ENCODE peak calls at places on chromosome 22, in nine cellular contexts. One of them, this sample, is unnamed.

GRCh38 chr22:22818202-22818538 is 69.4 kb upstream of the IGLL5 start:
- DNase-seq in colonic mucosa: no peak
- DNase-seq in AG04449: no peak
- DNase-seq in thoracic aorta: no peak
- DNase-seq in prostate gland: no peak
- DNase-seq in upper lobe of right lung: no peak
- DNase-seq in heart left ventricle: no peak
- DNase-seq in cardiac fibroblast: no peak
- DNase-seq in AG10803: no peak
- DNase-seq in this sample: no peak

GRCh38 chr22:37633082-37633692 is 6.3 kb upstream of the SH3BP1 start:
- DNase-seq in AG10803: no peak
- DNase-seq in thoracic aorta: no peak
- DNase-seq in AG04449: no peak
- DNase-seq in heart left ventricle: no peak
- DNase-seq in upper lobe of right lung: no peak
- DNase-seq in colonic mucosa: no peak
- DNase-seq in cardiac fibroblast: no peak
- DNase-seq in prostate gland: no peak
- DNase-seq in this sample: no peak

GRCh38 chr22:27237342-27237741 is 564.2 kb downstream of the MN1 start:
- DNase-seq in heart left ventricle: no peak
- DNase-seq in thoracic aorta: no peak
- DNase-seq in cardiac fibroblast: no peak
- DNase-seq in prostate gland: no peak
- DNase-seq in upper lobe of right lung: no peak
- DNase-seq in colonic mucosa: no peak
- DNase-seq in AG10803: no peak
- DNase-seq in AG04449: no peak
- DNase-seq in this sample: no peak

GRCh38 chr22:23565942-23566715 is 14.0 kb downstream of the IGLL1 start:
- DNase-seq in AG04449: no peak
- DNase-seq in heart left ventricle: no peak
- DNase-seq in thoracic aorta: no peak
- DNase-seq in colonic mucosa: no peak
- DNase-seq in prostate gland: no peak
- DNase-seq in upper lobe of right lung: no peak
- DNase-seq in cardiac fibroblast: no peak
- DNase-seq in AG10803: no peak
- DNase-seq in this sample: no peak

GRCh38 chr22:38032681-38033521 is 24.3 kb upstream of the PICK1 start:
- DNase-seq in heart left ventricle: no peak
- DNase-seq in AG10803: peak
- DNase-seq in AG04449: no peak
- DNase-seq in colonic mucosa: no peak
- DNase-seq in thoracic aorta: no peak
- DNase-seq in cardiac fibroblast: peak
- DNase-seq in prostate gland: no peak
- DNase-seq in upper lobe of right lung: no peak
- DNase-seq in this sample: peak

GRCh38 chr22:49777569-49778250 is 50.0 kb downstream of the BRD1 start:
- DNase-seq in cardiac fibroblast: no peak
- DNase-seq in AG10803: no peak
- DNase-seq in thoracic aorta: no peak
- DNase-seq in heart left ventricle: no peak
- DNase-seq in prostate gland: no peak
- DNase-seq in colonic mucosa: no peak
- DNase-seq in upper lobe of right lung: no peak
- DNase-seq in AG04449: no peak
- DNase-seq in this sample: no peak

GRCh38 chr22:49322861-49323622 is 504.6 kb downstream of the BRD1 start:
- DNase-seq in AG04449: no peak
- DNase-seq in colonic mucosa: no peak
- DNase-seq in cardiac fibroblast: no peak
- DNase-seq in AG10803: no peak
- DNase-seq in thoracic aorta: no peak
- DNase-seq in upper lobe of right lung: peak
- DNase-seq in heart left ventricle: no peak
- DNase-seq in prostate gland: no peak
- DNase-seq in this sample: no peak

GRCh38 chr22:41919357-41920224 is 4.7 kb upstream of the SHISA8 start:
- DNase-seq in prostate gland: peak
- DNase-seq in upper lobe of right lung: peak
- DNase-seq in AG04449: no peak
- DNase-seq in AG10803: peak
- DNase-seq in heart left ventricle: peak
- DNase-seq in colonic mucosa: peak
- DNase-seq in thoracic aorta: no peak
- DNase-seq in cardiac fibroblast: peak
- DNase-seq in this sample: no peak

DNA sequence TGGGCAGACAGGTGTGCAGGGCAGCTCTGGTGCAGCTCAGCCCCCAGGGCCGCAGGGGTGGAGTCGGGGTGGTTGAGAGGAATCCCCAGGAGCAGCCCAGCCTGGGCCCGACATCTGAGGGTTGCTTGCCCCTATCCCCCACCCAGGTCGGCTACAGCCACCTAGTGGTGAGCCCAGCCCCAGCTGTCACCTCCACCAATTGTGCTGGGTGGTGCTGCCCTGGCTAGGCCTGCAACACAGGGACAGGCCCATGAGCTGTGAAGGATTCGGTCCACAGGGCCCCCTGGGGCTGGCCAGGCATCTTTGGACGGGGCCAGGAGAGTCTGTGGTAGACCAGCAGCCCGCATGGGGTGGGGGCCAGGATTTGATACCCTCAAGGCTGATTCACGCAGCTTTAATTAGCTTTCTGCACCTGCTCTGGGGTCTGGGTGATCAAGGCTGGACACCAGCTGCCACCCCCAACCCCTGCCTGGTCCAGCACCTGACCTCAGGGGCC is 29.5 kb downstream of the RTN4R start:
- DNase-seq in upper lobe of right lung: peak
- DNase-seq in cardiac fibroblast: no peak
- DNase-seq in prostate gland: peak
- DNase-seq in heart left ventricle: peak
- DNase-seq in AG04449: no peak
- DNase-seq in colonic mucosa: peak
- DNase-seq in thoracic aorta: no peak
- DNase-seq in AG10803: no peak
- DNase-seq in this sample: no peak
- TF ChIP-seq CTCF in upper lobe of right lung: peak
- TF ChIP-seq CTCF in cardiac fibroblast: peak
- TF ChIP-seq CTCF in prostate gland: peak
- TF ChIP-seq CTCF in heart left ventricle: peak
- TF ChIP-seq CTCF in AG04449: peak
- TF ChIP-seq CTCF in colonic mucosa: peak
- TF ChIP-seq CTCF in thoracic aorta: peak
- TF ChIP-seq CTCF in AG10803: peak
- TF ChIP-seq CTCF in this sample: peak

GRCh38 chr22:30555282-30556210 is 9.0 kb upstream of the SEC14L6 start:
- DNase-seq in heart left ventricle: no peak
- DNase-seq in AG10803: no peak
- DNase-seq in prostate gland: no peak
- DNase-seq in thoracic aorta: no peak
- DNase-seq in upper lobe of right lung: no peak
- DNase-seq in cardiac fibroblast: no peak
- DNase-seq in AG04449: no peak
- DNase-seq in colonic mucosa: no peak
- DNase-seq in this sample: no peak

GRCh38 chr22:30557243-30557642 is 10.7 kb upstream of the SEC14L6 start:
- DNase-seq in cardiac fibroblast: no peak
- DNase-seq in prostate gland: no peak
- DNase-seq in thoracic aorta: no peak
- DNase-seq in colonic mucosa: no peak
- DNase-seq in AG10803: no peak
- DNase-seq in AG04449: no peak
- DNase-seq in heart left ventricle: no peak
- DNase-seq in upper lobe of right lung: no peak
- DNase-seq in this sample: no peak

GRCh38 chr22:30559889-30560288 is 13.3 kb upstream of the SEC14L6 start:
- DNase-seq in prostate gland: no peak
- DNase-seq in cardiac fibroblast: no peak
- DNase-seq in colonic mucosa: no peak
- DNase-seq in AG04449: no peak
- DNase-seq in heart left ventricle: no peak
- DNase-seq in upper lobe of right lung: no peak
- DNase-seq in AG10803: no peak
- DNase-seq in thoracic aorta: no peak
- DNase-seq in this sample: no peak

GRCh38 chr22:30553971-30554370 is 7.4 kb upstream of the SEC14L6 start:
- DNase-seq in AG10803: no peak
- DNase-seq in cardiac fibroblast: no peak
- DNase-seq in prostate gland: no peak
- DNase-seq in AG04449: no peak
- DNase-seq in thoracic aorta: no peak
- DNase-seq in heart left ventricle: no peak
- DNase-seq in colonic mucosa: no peak
- DNase-seq in upper lobe of right lung: no peak
- DNase-seq in this sample: no peak

GRCh38 chr22:30556388-30556787 is 9.8 kb upstream of the SEC14L6 start:
- DNase-seq in colonic mucosa: no peak
- DNase-seq in upper lobe of right lung: no peak
- DNase-seq in thoracic aorta: no peak
- DNase-seq in AG04449: no peak
- DNase-seq in heart left ventricle: no peak
- DNase-seq in AG10803: no peak
- DNase-seq in prostate gland: no peak
- DNase-seq in cardiac fibroblast: no peak
- DNase-seq in this sample: no peak
- TF ChIP-seq CTCF in colonic mucosa: no peak
- TF ChIP-seq CTCF in upper lobe of right lung: no peak
- TF ChIP-seq CTCF in thoracic aorta: no peak
- TF ChIP-seq CTCF in AG04449: no peak
- TF ChIP-seq CTCF in heart left ventricle: no peak
- TF ChIP-seq CTCF in AG10803: no peak
- TF ChIP-seq CTCF in prostate gland: no peak
- TF ChIP-seq CTCF in cardiac fibroblast: no peak
- TF ChIP-seq CTCF in this sample: peak

DNA sequence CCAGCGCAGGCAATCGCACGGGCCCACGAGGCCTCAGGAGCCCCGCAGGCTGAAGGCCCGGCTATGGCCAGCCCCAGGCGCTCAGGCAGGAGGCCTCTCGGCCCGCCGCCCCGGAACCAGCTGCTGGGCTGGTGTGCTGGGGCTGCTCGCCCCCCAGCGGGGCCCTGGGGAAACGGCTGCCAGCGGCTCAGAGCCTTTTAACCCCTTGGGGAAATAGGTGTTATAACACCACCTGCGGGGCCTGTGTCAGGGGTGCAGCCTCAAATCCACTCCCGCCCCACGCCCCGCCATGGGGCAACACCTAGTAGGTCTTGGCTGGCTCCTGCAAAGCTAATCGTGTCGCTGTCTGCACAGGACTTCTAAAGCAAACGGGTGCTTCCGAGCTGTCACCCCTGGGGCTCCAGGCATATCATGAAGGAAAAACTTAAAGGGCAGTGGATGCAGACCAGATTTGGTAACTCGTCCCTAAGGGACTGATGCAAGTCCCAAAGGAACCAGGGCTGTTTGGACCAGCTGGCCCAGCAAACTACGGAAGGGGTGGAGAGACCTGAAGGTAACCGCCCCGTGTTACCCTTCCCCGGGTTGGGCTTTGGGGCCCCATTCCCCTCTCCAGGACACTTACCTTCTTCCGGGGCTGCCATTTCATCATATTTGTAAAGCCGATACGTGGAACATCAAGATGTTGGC is 237.2 kb downstream of the TTC28 start:
- DNase-seq in prostate gland: peak
- DNase-seq in thoracic aorta: no peak
- DNase-seq in AG04449: no peak
- DNase-seq in upper lobe of right lung: peak
- DNase-seq in AG10803: peak
- DNase-seq in colonic mucosa: peak
- DNase-seq in cardiac fibroblast: peak
- DNase-seq in heart left ventricle: peak
- DNase-seq in this sample: peak
- TF ChIP-seq CTCF in prostate gland: peak
- TF ChIP-seq CTCF in thoracic aorta: peak
- TF ChIP-seq CTCF in AG04449: peak
- TF ChIP-seq CTCF in upper lobe of right lung: peak
- TF ChIP-seq CTCF in AG10803: peak
- TF ChIP-seq CTCF in colonic mucosa: peak
- TF ChIP-seq CTCF in cardiac fibroblast: peak
- TF ChIP-seq CTCF in heart left ventricle: peak
- TF ChIP-seq CTCF in this sample: peak

GRCh38 chr22:17998913-17999312 is 25.4 kb downstream of the MICAL3 start:
- DNase-seq in colonic mucosa: no peak
- DNase-seq in AG10803: no peak
- DNase-seq in upper lobe of right lung: no peak
- DNase-seq in AG04449: no peak
- DNase-seq in thoracic aorta: no peak
- DNase-seq in heart left ventricle: no peak
- DNase-seq in prostate gland: no peak
- DNase-seq in cardiac fibroblast: no peak
- DNase-seq in this sample: no peak

GRCh38 chr22:17999851-18000250 is 24.5 kb downstream of the MICAL3 start:
- DNase-seq in thoracic aorta: no peak
- DNase-seq in heart left ventricle: no peak
- DNase-seq in colonic mucosa: no peak
- DNase-seq in AG04449: no peak
- DNase-seq in upper lobe of right lung: no peak
- DNase-seq in prostate gland: no peak
- DNase-seq in cardiac fibroblast: no peak
- DNase-seq in AG10803: no peak
- DNase-seq in this sample: no peak

GRCh38 chr22:18000441-18001039 is 23.8 kb downstream of the MICAL3 start:
- DNase-seq in AG10803: no peak
- DNase-seq in AG04449: no peak
- DNase-seq in prostate gland: peak
- DNase-seq in thoracic aorta: no peak
- DNase-seq in cardiac fibroblast: peak
- DNase-seq in colonic mucosa: peak
- DNase-seq in heart left ventricle: no peak
- DNase-seq in upper lobe of right lung: no peak
- DNase-seq in this sample: no peak

GRCh38 chr22:17997456-17997855 is 26.9 kb downstream of the MICAL3 start:
- DNase-seq in thoracic aorta: no peak
- DNase-seq in AG10803: no peak
- DNase-seq in upper lobe of right lung: no peak
- DNase-seq in cardiac fibroblast: no peak
- DNase-seq in colonic mucosa: no peak
- DNase-seq in prostate gland: no peak
- DNase-seq in heart left ventricle: no peak
- DNase-seq in AG04449: no peak
- DNase-seq in this sample: peak

DNA sequence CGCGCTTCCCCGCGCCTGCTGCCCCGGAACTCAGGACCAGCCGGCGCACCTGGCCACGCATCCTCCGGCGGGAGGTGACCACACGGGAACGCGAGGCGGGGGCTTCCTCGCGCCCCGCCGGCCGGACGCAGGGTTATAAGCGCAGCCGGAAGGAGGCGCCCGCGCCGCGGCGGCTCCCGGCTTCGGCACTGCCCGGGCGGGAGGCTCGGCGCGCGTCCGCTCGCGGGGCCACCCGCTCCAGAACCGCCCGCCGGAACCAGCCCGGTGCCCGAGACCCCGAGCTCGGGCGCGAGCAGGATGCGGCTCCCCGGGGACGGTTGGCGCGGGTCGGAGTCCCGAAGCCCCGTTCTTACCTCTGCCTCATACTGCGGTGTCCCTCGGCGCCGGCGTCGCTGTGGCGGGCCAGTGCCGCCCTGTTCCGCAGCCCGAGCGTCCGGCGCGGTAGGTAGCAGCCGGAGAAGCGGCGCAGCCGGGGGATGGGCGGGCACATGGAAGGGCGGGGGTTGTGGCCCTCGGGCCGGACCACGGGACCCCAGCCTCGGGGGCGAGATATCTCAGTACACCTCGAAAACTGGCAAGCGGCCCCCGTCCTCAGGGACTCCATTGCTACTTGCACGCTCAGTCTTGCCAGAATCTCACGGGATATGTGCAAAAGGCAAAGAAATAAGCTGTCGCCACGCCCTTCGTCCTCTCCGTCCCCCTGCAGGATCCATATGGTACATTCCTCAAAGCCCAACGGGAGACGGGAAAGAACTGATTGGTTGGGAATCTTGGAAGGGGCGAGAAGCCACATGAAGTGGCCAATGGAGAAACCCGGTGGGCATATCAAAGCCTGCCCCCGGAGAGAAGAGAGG is 23.1 kb downstream of the MICAL3 start:
- DNase-seq in AG04449: peak
- DNase-seq in heart left ventricle: peak
- DNase-seq in AG10803: peak
- DNase-seq in colonic mucosa: peak
- DNase-seq in prostate gland: peak
- DNase-seq in upper lobe of right lung: peak
- DNase-seq in cardiac fibroblast: peak
- DNase-seq in thoracic aorta: peak
- DNase-seq in this sample: peak
- TF ChIP-seq CTCF in AG04449: peak
- TF ChIP-seq CTCF in heart left ventricle: peak
- TF ChIP-seq CTCF in AG10803: peak
- TF ChIP-seq CTCF in colonic mucosa: no peak
- TF ChIP-seq CTCF in prostate gland: peak
- TF ChIP-seq CTCF in upper lobe of right lung: peak
- TF ChIP-seq CTCF in cardiac fibroblast: peak
- TF ChIP-seq CTCF in thoracic aorta: peak
- TF ChIP-seq CTCF in this sample: peak

This sample was measured in HFFc6.